ENCODE peak calls at places on chromosomes 13 and 19, in four cellular contexts. B, N, Y and H are unnamed samples.

GRCh38 chr13:67048084-67048792 is 181.9 kb downstream of the PCDH9 start:
- DNase-seq in N (no peak), Y (peak), B (no peak), H (no peak)

GRCh38 chr19:55676384-55676783 is 1.4 kb downstream of the EPN1 start:
- DNase-seq in Y (peak), B (no peak), N (no peak), H (no peak)

GRCh38 chr13:34322416-34323074 is 504.6 kb downstream of the RFC3 start:
- DNase-seq in N (no peak), B (no peak), Y (no peak), H (no peak)

GRCh38 chr19:16559896-16560295 is 12.3 kb downstream of the SLC35E1 start:
- DNase-seq in N (no peak), B (no peak), Y (no peak), H (no peak)

GRCh38 chr13:30002577-30002976 is 152.2 kb upstream of the UBL3 start:
- DNase-seq in Y (no peak), B (no peak), N (no peak), H (no peak)

GRCh38 chr19:13056052-13056660 is 46.5 kb downstream of the LYL1 start:
- DNase-seq in N (peak), B (peak), Y (no peak), H (no peak)

GRCh38 chr13:28611654-28612131 is 47.2 kb upstream of the POMP start:
- DNase-seq in N (no peak), Y (peak), B (no peak), H (no peak)

GRCh38 chr13:96238861-96239260 is 149.0 kb downstream of the HS6ST3 start:
- DNase-seq in Y (no peak), B (no peak), N (no peak), H (no peak)

GRCh38 chr13:73936001-73936400 is 198.2 kb downstream of the KLF12 start:
- DNase-seq in N (no peak), B (no peak), Y (no peak), H (no peak)

GRCh38 chr19:55075366-55075998 is at the start of gene EPS8L1:
- DNase-seq in N (no peak), B (peak), Y (no peak), H (no peak)

GRCh38 chr19:11324079-11324661 is 15.3 kb downstream of the RAB3D start:
- DNase-seq in N (peak), Y (peak), B (no peak), H (peak)

DNA sequence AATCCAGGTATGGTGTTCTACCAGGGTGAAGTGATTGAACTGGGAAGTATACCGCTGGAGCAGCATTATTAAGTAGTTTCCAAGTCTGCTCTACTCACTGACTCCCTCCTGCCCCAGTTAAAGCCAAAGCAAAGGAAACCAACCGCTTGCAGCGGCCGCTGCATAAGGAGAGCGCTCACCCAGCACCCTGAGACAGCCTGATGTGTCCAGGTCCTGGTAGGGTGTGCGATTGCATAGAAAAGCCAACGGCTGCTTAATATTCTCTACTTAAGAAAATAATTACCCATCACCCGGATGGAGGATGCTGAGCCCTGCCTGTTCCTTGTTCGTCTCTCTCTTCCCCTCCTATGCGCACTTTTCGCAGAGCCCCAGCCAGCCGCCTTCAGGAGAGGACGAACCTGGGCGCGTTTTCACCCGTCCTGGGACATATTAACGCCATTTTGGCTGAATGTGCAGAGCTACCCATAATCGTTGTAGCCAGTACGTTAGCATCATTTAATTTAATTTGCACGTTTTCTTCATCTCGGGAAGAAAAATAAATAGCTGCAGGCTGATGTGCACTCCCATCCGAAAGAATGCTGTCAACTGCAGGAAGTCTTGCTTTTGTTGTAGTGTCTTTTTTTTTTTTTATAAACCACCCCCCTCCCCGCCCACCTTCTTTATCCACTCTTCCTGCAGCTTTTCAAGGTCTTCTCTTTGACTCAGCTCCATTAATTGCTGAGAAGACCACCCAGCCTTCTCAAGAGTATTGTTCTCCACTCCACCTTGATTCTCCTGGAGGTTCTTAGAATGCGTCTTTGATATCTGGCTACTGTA is 214.4 kb downstream of the TEX29 start:
- DNase-seq in B (no peak), Y (no peak), N (no peak), H (no peak)
- TF ChIP-seq USF1 in B (no peak), Y (no peak), N (no peak), H (no peak)

GRCh38 chr13:79458436-79458835 is 22.5 kb upstream of the NDFIP2 start:
- DNase-seq in B (no peak), N (no peak), Y (no peak), H (no peak)

GRCh38 chr13:79457390-79457789 is 23.6 kb upstream of the NDFIP2 start:
- DNase-seq in N (no peak), Y (no peak), B (no peak), H (no peak)

GRCh38 chr13:79456656-79457365 is 24.1 kb upstream of the NDFIP2 start:
- DNase-seq in Y (no peak), B (no peak), N (no peak), H (no peak)

GRCh38 chr13:79456051-79456450 is 24.9 kb upstream of the NDFIP2 start:
- DNase-seq in Y (no peak), B (no peak), N (no peak), H (no peak)

DNA sequence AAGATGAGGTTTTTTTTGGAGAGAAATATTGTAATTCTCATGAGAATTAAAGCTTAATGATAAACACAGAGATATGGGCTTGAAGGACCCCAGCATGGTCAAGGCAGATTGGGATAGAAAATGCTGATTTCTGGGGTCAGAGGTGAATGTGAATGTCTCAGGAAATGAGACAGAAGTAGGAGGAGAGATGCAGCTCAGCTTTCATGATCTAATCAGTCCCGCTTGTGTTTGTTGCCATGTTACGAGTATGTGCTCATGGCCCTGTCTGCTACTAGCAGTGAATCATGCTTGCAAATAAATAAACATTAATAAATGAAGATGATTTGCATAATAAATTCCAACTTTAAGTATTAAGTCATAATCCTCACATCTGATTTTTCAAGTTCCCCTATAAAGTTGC is 23.0 kb upstream of the NDFIP2 start:
- DNase-seq in Y (peak), N (no peak), B (no peak), H (no peak)
- TF ChIP-seq USF1 in Y (no peak), N (no peak), B (no peak), H (no peak)

GRCh38 chr19:1105873-1106840 is 2.4 kb downstream of the GPX4 start:
- DNase-seq in N (no peak), B (no peak), Y (no peak), H (no peak)

GRCh38 chr19:1104452-1105216 is 840 bp downstream of the GPX4 start:
- DNase-seq in Y (peak), B (peak), N (peak), H (no peak)

GRCh38 chr19:1103691-1104451 is at the start of gene GPX4:
- DNase-seq in B (peak), Y (peak), N (peak), H (peak)

GRCh38 chr19:1106841-1107654 is 3.3 kb downstream of the GPX4 start:
- DNase-seq in N (no peak), Y (peak), B (no peak), H (no peak)

GRCh38 chr19:1105217-1105872 is 1.6 kb downstream of the GPX4 start:
- DNase-seq in Y (no peak), B (no peak), N (no peak), H (no peak)
- TF ChIP-seq USF1 in Y (no peak), B (no peak), N (no peak), H (no peak)

GRCh38 chr19:39539165-39539518 is 819 bp downstream of the EID2 start:
- DNase-seq in N (no peak), Y (peak), B (no peak), H (no peak)
- TF ChIP-seq USF1 in N (no peak), Y (no peak), B (no peak), H (no peak)